ENCODE peak calls at places on chromosomes 12 and 14, in seven cellular contexts. W, X, L, Y, J, P and D are unnamed samples.

GRCh38 chr12:28872654-28873268 is 276.3 kb upstream of the FAR2 start:
- DNase-seq in X (peak; percentile 2), W (no peak), P (peak; percentile 72), J (no peak), Y (peak; percentile 77), L (peak; percentile 71), D (peak; percentile 30)

GRCh38 chr12:48924617-48925217 is 575 bp downstream of the FKBP11 start:
- DNase-seq in W (peak; percentile 87), J (peak; percentile 40), L (peak; percentile 51), Y (peak; percentile 46), X (peak; percentile 87), P (peak; percentile 58), D (peak; percentile 85)

GRCh38 chr12:130702966-130703732 is 12.9 kb downstream of the RIMBP2 start:
- DNase-seq in P (peak; percentile 43), Y (no peak), X (no peak), W (no peak), L (no peak), J (no peak), D (no peak)

GRCh38 chr12:26340649-26341048 is 145.3 kb downstream of the SSPN start:
- DNase-seq in P (no peak), L (no peak), X (peak; percentile 10), Y (no peak), J (no peak), W (no peak), D (no peak)

GRCh38 chr14:76518366-76518765 is 142.4 kb downstream of the ESRRB start:
- DNase-seq in Y (no peak), L (no peak), X (no peak), P (no peak), W (no peak), J (no peak), D (no peak)

GRCh38 chr12:49705479-49706267 is 1.5 kb downstream of the FMNL3 start:
- DNase-seq in L (peak; percentile 76), W (no peak), J (peak; percentile 18), P (no peak), Y (peak; percentile 47), X (peak; percentile 48), D (peak; percentile 64)

GRCh38 chr12:124053855-124054254 is 80.8 kb downstream of the ZNF664 start:
- DNase-seq in W (no peak), L (peak; percentile 74), Y (peak; percentile 66), J (peak; percentile 73), P (peak; percentile 82), X (no peak), D (peak; percentile 45)

GRCh38 chr14:90970167-90970600 is 90.3 kb downstream of the RPS6KA5 start:
- DNase-seq in P (no peak), W (no peak), Y (peak; percentile 79), J (no peak), L (peak; percentile 4), X (peak; percentile 16), D (peak; percentile 20)

GRCh38 chr12:106780010-106780625 is 5.6 kb downstream of the RIC8B start:
- DNase-seq in P (no peak), W (no peak), L (no peak), Y (peak; percentile 47), J (no peak), X (no peak), D (no peak)

GRCh38 chr12:121766290-121767039 is 27.0 kb downstream of the RHOF start:
- DNase-seq in W (no peak), P (no peak), J (no peak), X (no peak), L (no peak), Y (peak; percentile 16), D (no peak)

GRCh38 chr12:100289011-100289410 is 22.0 kb downstream of the SCYL2 start:
- DNase-seq in X (no peak), J (no peak), P (no peak), Y (no peak), W (no peak), L (no peak), D (no peak)

GRCh38 chr12:133023566-133023965 is 13.7 kb upstream of the ZNF84 start:
- DNase-seq in P (no peak), Y (no peak), J (no peak), L (no peak), X (no peak), W (no peak), D (no peak)

GRCh38 chr14:29814153-29815057 is 113.2 kb downstream of the PRKD1 start:
- DNase-seq in J (peak; percentile 63), X (no peak), L (peak; percentile 74), W (no peak), P (no peak), Y (peak; percentile 75), D (no peak)

GRCh38 chr12:121423682-121424631 is 24.0 kb downstream of the RNF34 start:
- DNase-seq in X (no peak), Y (no peak), W (no peak), L (no peak), P (no peak), J (no peak), D (no peak)

GRCh38 chr14:58307597-58308316 is 9.4 kb downstream of the ARID4A start:
- DNase-seq in W (no peak), Y (no peak), X (no peak), L (no peak), P (no peak), J (no peak), D (no peak)

GRCh38 chr12:29551879-29552278 is 54.4 kb upstream of the OVCH1 start:
- DNase-seq in W (no peak), L (no peak), Y (no peak), P (no peak), X (no peak), J (no peak), D (no peak)

GRCh38 chr12:88896958-88897357 is 316.7 kb upstream of the KITLG start:
- DNase-seq in J (no peak), W (no peak), X (no peak), L (no peak), P (no peak), Y (peak; percentile 47), D (no peak)

GRCh38 chr12:79689477-79690155 is 1.1 kb downstream of the PAWR start:
- DNase-seq in X (peak; percentile 73), Y (peak; percentile 50), L (peak; percentile 52), P (peak; percentile 71), W (no peak), J (peak; percentile 50), D (peak; percentile 70)

GRCh38 chr14:81437226-81437625 is 37.1 kb upstream of the STON2 start:
- DNase-seq in X (no peak), W (no peak), J (no peak), P (no peak), L (no peak), Y (no peak), D (no peak)

DNA sequence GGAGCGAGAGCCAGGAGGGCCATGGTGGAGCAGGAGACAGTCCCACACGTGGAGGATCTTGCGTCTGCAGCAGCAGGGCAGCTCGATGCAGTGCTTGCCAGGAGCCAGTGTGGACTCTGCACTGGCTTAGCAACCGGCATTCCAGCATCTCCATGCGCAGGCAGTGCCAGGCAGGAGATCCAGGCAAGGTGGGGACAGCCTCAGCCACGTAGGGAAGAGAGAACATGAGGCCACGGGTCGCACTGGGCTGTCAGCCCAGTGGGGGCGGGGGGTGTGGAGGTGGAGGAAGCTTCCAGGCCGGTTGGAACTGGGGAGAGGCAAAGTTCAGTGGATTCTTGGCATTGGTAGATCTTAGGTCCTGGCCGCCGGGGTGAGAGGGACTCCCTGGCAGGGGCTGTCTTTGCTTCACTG is 121.0 kb upstream of the EVL start:
- DNase-seq in P (no peak), W (no peak), J (no peak), Y (no peak), X (no peak), L (no peak), D (no peak)
- TF ChIP-seq CTCF in P (no peak), W (no peak), J (no peak), Y (no peak), X (no peak), L (no peak), D (no peak)

GRCh38 chr12:2796187-2796663 is 1.5 kb downstream of the FKBP4 start:
- DNase-seq in P (peak; percentile 18), Y (no peak), J (no peak), X (no peak), L (no peak), W (no peak), D (peak; percentile 32)
- TF ChIP-seq CTCF in P (peak; percentile 4), Y (no peak), J (no peak), X (peak; percentile 18), L (no peak), W (no peak), D (no peak)

GRCh38 chr12:56160160-56160763 is 2.1 kb downstream of the MYL6 start:
- DNase-seq in X (peak; percentile 35), Y (no peak), P (no peak), W (peak; percentile 76), L (no peak), J (no peak), D (peak; percentile 51)
- TF ChIP-seq CTCF in X (no peak), Y (no peak), P (no peak), W (no peak), L (no peak), J (no peak), D (no peak)

GRCh38 chr12:18644564-18644963 is 93.2 kb downstream of the PLCZ1 start:
- DNase-seq in L (no peak), W (no peak), P (no peak), Y (no peak), J (no peak), X (no peak), D (no peak)
- TF ChIP-seq CTCF in L (no peak), W (no peak), P (no peak), Y (no peak), J (no peak), X (no peak), D (no peak)

GRCh38 chr12:81639196-81639595 is 120.0 kb downstream of the PPFIA2 start:
- DNase-seq in P (no peak), J (no peak), Y (no peak), L (peak; percentile 59), W (no peak), X (no peak), D (no peak)

GRCh38 chr12:81644503-81644902 is 114.6 kb downstream of the PPFIA2 start:
- DNase-seq in Y (peak; percentile 63), P (peak; percentile 47), L (peak; percentile 71), X (no peak), J (no peak), W (no peak), D (peak; percentile 25)
- TF ChIP-seq CTCF in Y (peak; percentile 36), P (peak; percentile 74), L (peak; percentile 38), X (peak; percentile 31), J (no peak), W (peak; percentile 70), D (no peak)

GRCh38 chr12:57454566-57455373 is at the start of gene INHBE:
- DNase-seq in J (no peak), X (no peak), Y (peak; percentile 88), W (no peak), P (peak; percentile 86), L (peak; percentile 89), D (no peak)
- TF ChIP-seq CTCF in J (no peak), X (no peak), Y (no peak), W (no peak), P (no peak), L (no peak), D (no peak)

DNA sequence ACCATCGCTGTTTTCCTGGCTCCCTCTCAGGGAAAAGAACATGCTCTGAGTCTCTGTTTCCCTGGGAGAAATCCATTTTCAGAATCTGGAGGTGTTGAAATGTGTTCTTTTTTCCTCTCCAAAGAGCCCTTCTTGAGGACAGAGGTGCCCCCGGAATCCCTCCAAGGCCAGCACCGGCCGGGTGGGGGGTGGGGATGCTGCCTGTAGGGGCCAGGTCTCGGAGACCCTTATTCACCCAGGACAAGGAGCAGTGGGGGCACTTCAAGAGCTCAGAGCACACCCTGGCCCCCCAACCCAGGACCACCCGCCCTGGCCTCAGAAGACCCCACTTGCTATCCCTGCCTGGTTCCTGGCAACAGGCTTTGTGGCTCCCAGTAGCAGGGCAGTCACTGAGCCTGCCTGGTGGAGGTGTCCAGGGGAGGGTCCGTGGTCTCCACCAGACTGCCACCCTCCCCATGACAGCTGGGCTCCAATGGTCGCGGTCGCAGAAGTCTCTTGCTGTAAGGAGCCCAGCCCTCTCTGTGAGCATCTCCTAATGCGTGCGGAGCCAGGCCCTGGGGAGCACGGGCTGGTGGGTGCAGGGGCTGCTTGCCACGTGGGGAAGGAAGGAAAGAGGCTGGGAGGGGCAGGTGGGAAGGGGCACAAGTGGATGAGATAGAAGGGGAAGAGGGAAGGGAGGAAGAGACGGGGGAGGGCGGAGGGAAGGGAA is 13.2 kb upstream of the DIO3 start:
- DNase-seq in J (no peak), P (no peak), L (no peak), Y (no peak), X (no peak), W (no peak), D (no peak)
- TF ChIP-seq CTCF in J (no peak), P (no peak), L (no peak), Y (no peak), X (no peak), W (no peak), D (no peak)